ENCODE peak calls at places on chromosomes 7 and 10, in seven cellular contexts. One of them, this sample, is unnamed.
A peak's percentile ranks its signal among the peaks of the same experiment; 100 is the strongest.

GRCh38 chr7:121557034-121557892 is 161.2 kb upstream of the FAM3C start:
- ATAC-seq in right cardiac atrium: no peak
- ATAC-seq in left lung: no peak
- ATAC-seq in pancreas: no peak
- ATAC-seq in Right ventricle myocardium superior: no peak
- ATAC-seq in HCT116: peak; percentile 65
- ATAC-seq in gastrocnemius medialis: no peak
- ATAC-seq in this sample: no peak

GRCh38 chr10:31961675-31962074 is 33.0 kb upstream of the ARHGAP12 start:
- ATAC-seq in right cardiac atrium: peak; percentile 31
- ATAC-seq in left lung: peak; percentile 3
- ATAC-seq in pancreas: peak; percentile 15
- ATAC-seq in Right ventricle myocardium superior: peak; percentile 29
- ATAC-seq in HCT116: peak; percentile 68
- ATAC-seq in gastrocnemius medialis: no peak
- ATAC-seq in this sample: peak; percentile 83

GRCh38 chr10:97159906-97160305 is 25.9 kb downstream of the SLIT1 start:
- ATAC-seq in right cardiac atrium: no peak
- ATAC-seq in left lung: no peak
- ATAC-seq in pancreas: no peak
- ATAC-seq in Right ventricle myocardium superior: no peak
- ATAC-seq in HCT116: no peak
- ATAC-seq in gastrocnemius medialis: no peak
- ATAC-seq in this sample: no peak

GRCh38 chr10:42637648-42638052 is 720 bp downstream of the ZNF33B start:
- ATAC-seq in right cardiac atrium: no peak
- ATAC-seq in left lung: peak; percentile 6
- ATAC-seq in pancreas: peak; percentile 1
- ATAC-seq in Right ventricle myocardium superior: no peak
- ATAC-seq in HCT116: peak; percentile 7
- ATAC-seq in gastrocnemius medialis: no peak
- ATAC-seq in this sample: no peak

GRCh38 chr7:116544488-116544887 is 19.7 kb downstream of the CAV1 start:
- ATAC-seq in right cardiac atrium: no peak
- ATAC-seq in left lung: peak; percentile 73
- ATAC-seq in pancreas: no peak
- ATAC-seq in Right ventricle myocardium superior: no peak
- ATAC-seq in HCT116: no peak
- ATAC-seq in gastrocnemius medialis: no peak
- ATAC-seq in this sample: no peak

GRCh38 chr7:75055830-75056431 is 17.7 kb downstream of the RCC1L start:
- ATAC-seq in right cardiac atrium: peak; percentile 20
- ATAC-seq in left lung: peak; percentile 33
- ATAC-seq in pancreas: peak; percentile 18
- ATAC-seq in Right ventricle myocardium superior: peak; percentile 8
- ATAC-seq in HCT116: no peak
- ATAC-seq in gastrocnemius medialis: no peak
- ATAC-seq in this sample: no peak

GRCh38 chr7:128307066-128307465 is 36.6 kb downstream of the RBM28 start:
- ATAC-seq in right cardiac atrium: no peak
- ATAC-seq in left lung: no peak
- ATAC-seq in pancreas: no peak
- ATAC-seq in Right ventricle myocardium superior: no peak
- ATAC-seq in HCT116: no peak
- ATAC-seq in gastrocnemius medialis: peak; percentile 87
- ATAC-seq in this sample: no peak

GRCh38 chr7:27501001-27501400 is 161.7 kb downstream of the HIBADH start:
- ATAC-seq in right cardiac atrium: no peak
- ATAC-seq in left lung: no peak
- ATAC-seq in pancreas: no peak
- ATAC-seq in Right ventricle myocardium superior: no peak
- ATAC-seq in HCT116: peak; percentile 22
- ATAC-seq in gastrocnemius medialis: no peak
- ATAC-seq in this sample: no peak

GRCh38 chr7:14769261-14769660 is 133.3 kb downstream of the DGKB start:
- ATAC-seq in right cardiac atrium: no peak
- ATAC-seq in left lung: no peak
- ATAC-seq in pancreas: no peak
- ATAC-seq in Right ventricle myocardium superior: no peak
- ATAC-seq in HCT116: no peak
- ATAC-seq in gastrocnemius medialis: no peak
- ATAC-seq in this sample: no peak

GRCh38 chr10:35126530-35127288 is at the start of gene CREM:
- ATAC-seq in right cardiac atrium: peak; percentile 98
- ATAC-seq in left lung: peak; percentile 96
- ATAC-seq in pancreas: peak; percentile 94
- ATAC-seq in Right ventricle myocardium superior: peak; percentile 97
- ATAC-seq in HCT116: peak; percentile 87
- ATAC-seq in gastrocnemius medialis: peak; percentile 90
- ATAC-seq in this sample: peak; percentile 99

GRCh38 chr7:90298145-90299038 is 22.7 kb downstream of the FAM237B start:
- ATAC-seq in right cardiac atrium: peak; percentile 84
- ATAC-seq in left lung: peak; percentile 87
- ATAC-seq in pancreas: peak; percentile 85
- ATAC-seq in Right ventricle myocardium superior: peak; percentile 63
- ATAC-seq in HCT116: peak; percentile 99
- ATAC-seq in gastrocnemius medialis: no peak
- ATAC-seq in this sample: peak; percentile 84

GRCh38 chr7:121440857-121441503 is 44.9 kb upstream of the FAM3C start:
- ATAC-seq in right cardiac atrium: peak; percentile 33
- ATAC-seq in left lung: no peak
- ATAC-seq in pancreas: peak; percentile 74
- ATAC-seq in Right ventricle myocardium superior: no peak
- ATAC-seq in HCT116: no peak
- ATAC-seq in gastrocnemius medialis: no peak
- ATAC-seq in this sample: no peak

GRCh38 chr7:104900525-104900924 is 113.5 kb upstream of the KMT2E start:
- ATAC-seq in right cardiac atrium: peak; percentile 47
- ATAC-seq in left lung: no peak
- ATAC-seq in pancreas: peak; percentile 72
- ATAC-seq in Right ventricle myocardium superior: no peak
- ATAC-seq in HCT116: no peak
- ATAC-seq in gastrocnemius medialis: no peak
- ATAC-seq in this sample: no peak

GRCh38 chr7:14305233-14305866 is 315.9 kb upstream of the ETV1 start:
- ATAC-seq in right cardiac atrium: no peak
- ATAC-seq in left lung: no peak
- ATAC-seq in pancreas: no peak
- ATAC-seq in Right ventricle myocardium superior: peak; percentile 60
- ATAC-seq in HCT116: no peak
- ATAC-seq in gastrocnemius medialis: no peak
- ATAC-seq in this sample: no peak

GRCh38 chr10:123642697-123643096 is 23.5 kb upstream of the GPR26 start:
- ATAC-seq in right cardiac atrium: no peak
- ATAC-seq in left lung: no peak
- ATAC-seq in pancreas: no peak
- ATAC-seq in Right ventricle myocardium superior: no peak
- ATAC-seq in HCT116: peak; percentile 85
- ATAC-seq in gastrocnemius medialis: no peak
- ATAC-seq in this sample: no peak

GRCh38 chr10:30379983-30380382 is 30.9 kb upstream of the MTPAP start:
- ATAC-seq in right cardiac atrium: no peak
- ATAC-seq in left lung: no peak
- ATAC-seq in pancreas: no peak
- ATAC-seq in Right ventricle myocardium superior: no peak
- ATAC-seq in HCT116: no peak
- ATAC-seq in gastrocnemius medialis: no peak
- ATAC-seq in this sample: no peak

GRCh38 chr7:30321089-30321991 is 36.9 kb downstream of the ZNRF2 start:
- ATAC-seq in right cardiac atrium: peak; percentile 61
- ATAC-seq in left lung: peak; percentile 51
- ATAC-seq in pancreas: no peak
- ATAC-seq in Right ventricle myocardium superior: peak; percentile 69
- ATAC-seq in HCT116: no peak
- ATAC-seq in gastrocnemius medialis: no peak
- ATAC-seq in this sample: no peak

GRCh38 chr7:151218170-151218569 is 7.9 kb upstream of the H2BK1 start:
- ATAC-seq in right cardiac atrium: no peak
- ATAC-seq in left lung: no peak
- ATAC-seq in pancreas: no peak
- ATAC-seq in Right ventricle myocardium superior: no peak
- ATAC-seq in HCT116: no peak
- ATAC-seq in gastrocnemius medialis: no peak
- ATAC-seq in this sample: peak; percentile 61

GRCh38 chr7:27709137-27710075 is 30.6 kb upstream of the TAX1BP1 start:
- ATAC-seq in right cardiac atrium: no peak
- ATAC-seq in left lung: peak; percentile 15
- ATAC-seq in pancreas: no peak
- ATAC-seq in Right ventricle myocardium superior: no peak
- ATAC-seq in HCT116: no peak
- ATAC-seq in gastrocnemius medialis: no peak
- ATAC-seq in this sample: no peak

GRCh38 chr7:126723966-126724544 is 528.7 kb downstream of the GRM8 start:
- ATAC-seq in right cardiac atrium: no peak
- ATAC-seq in left lung: no peak
- ATAC-seq in pancreas: no peak
- ATAC-seq in Right ventricle myocardium superior: no peak
- ATAC-seq in HCT116: no peak
- ATAC-seq in gastrocnemius medialis: no peak
- ATAC-seq in this sample: no peak

GRCh38 chr10:99788598-99789259 is 6.3 kb downstream of the ABCC2 start:
- ATAC-seq in right cardiac atrium: peak; percentile 93
- ATAC-seq in left lung: peak; percentile 72
- ATAC-seq in pancreas: peak; percentile 60
- ATAC-seq in Right ventricle myocardium superior: peak; percentile 89
- ATAC-seq in HCT116: no peak
- ATAC-seq in gastrocnemius medialis: peak; percentile 88
- ATAC-seq in this sample: no peak

GRCh38 chr10:114343623-114344306 is 60.5 kb downstream of the AFAP1L2 start:
- ATAC-seq in right cardiac atrium: no peak
- ATAC-seq in left lung: no peak
- ATAC-seq in pancreas: no peak
- ATAC-seq in Right ventricle myocardium superior: no peak
- ATAC-seq in HCT116: no peak
- ATAC-seq in gastrocnemius medialis: no peak
- ATAC-seq in this sample: no peak

GRCh38 chr10:1425886-1426285 is 311.4 kb downstream of the ADARB2 start:
- ATAC-seq in right cardiac atrium: no peak
- ATAC-seq in left lung: no peak
- ATAC-seq in pancreas: no peak
- ATAC-seq in Right ventricle myocardium superior: no peak
- ATAC-seq in HCT116: no peak
- ATAC-seq in gastrocnemius medialis: no peak
- ATAC-seq in this sample: no peak

GRCh38 chr10:76581685-76582084 is 1055.9 kb downstream of the KCNMA1 start:
- ATAC-seq in right cardiac atrium: no peak
- ATAC-seq in left lung: peak; percentile 71
- ATAC-seq in pancreas: peak; percentile 96
- ATAC-seq in Right ventricle myocardium superior: no peak
- ATAC-seq in HCT116: no peak
- ATAC-seq in gastrocnemius medialis: no peak
- ATAC-seq in this sample: no peak

GRCh38 chr7:21934824-21935223 is 10.9 kb downstream of the CDCA7L start:
- ATAC-seq in right cardiac atrium: no peak
- ATAC-seq in left lung: peak; percentile 70
- ATAC-seq in pancreas: no peak
- ATAC-seq in Right ventricle myocardium superior: no peak
- ATAC-seq in HCT116: no peak
- ATAC-seq in gastrocnemius medialis: no peak
- ATAC-seq in this sample: no peak

GRCh38 chr10:129344956-129345355 is 122.1 kb upstream of the MGMT start:
- ATAC-seq in right cardiac atrium: no peak
- ATAC-seq in left lung: no peak
- ATAC-seq in pancreas: no peak
- ATAC-seq in Right ventricle myocardium superior: no peak
- ATAC-seq in HCT116: no peak
- ATAC-seq in gastrocnemius medialis: no peak
- ATAC-seq in this sample: no peak

GRCh38 chr10:74963549-74963948 is 137.1 kb downstream of the KAT6B start:
- ATAC-seq in right cardiac atrium: no peak
- ATAC-seq in left lung: no peak
- ATAC-seq in pancreas: no peak
- ATAC-seq in Right ventricle myocardium superior: no peak
- ATAC-seq in HCT116: no peak
- ATAC-seq in gastrocnemius medialis: peak; percentile 14
- ATAC-seq in this sample: no peak

GRCh38 chr7:127874049-127874636 is 157.1 kb downstream of the LRRC4 start:
- ATAC-seq in right cardiac atrium: no peak
- ATAC-seq in left lung: no peak
- ATAC-seq in pancreas: no peak
- ATAC-seq in Right ventricle myocardium superior: no peak
- ATAC-seq in HCT116: no peak
- ATAC-seq in gastrocnemius medialis: no peak
- ATAC-seq in this sample: no peak

GRCh38 chr7:106273009-106273695 is 11.6 kb downstream of the NAMPT start:
- ATAC-seq in right cardiac atrium: peak; percentile 27
- ATAC-seq in left lung: no peak
- ATAC-seq in pancreas: no peak
- ATAC-seq in Right ventricle myocardium superior: peak; percentile 70
- ATAC-seq in HCT116: no peak
- ATAC-seq in gastrocnemius medialis: no peak
- ATAC-seq in this sample: peak; percentile 6

GRCh38 chr7:106182904-106183303 is 70.8 kb upstream of the SYPL1 start:
- ATAC-seq in right cardiac atrium: no peak
- ATAC-seq in left lung: no peak
- ATAC-seq in pancreas: no peak
- ATAC-seq in Right ventricle myocardium superior: no peak
- ATAC-seq in HCT116: no peak
- ATAC-seq in gastrocnemius medialis: no peak
- ATAC-seq in this sample: no peak

GRCh38 chr7:86598721-86599120 is 45.0 kb upstream of the GRM3 start:
- ATAC-seq in right cardiac atrium: no peak
- ATAC-seq in left lung: no peak
- ATAC-seq in pancreas: no peak
- ATAC-seq in Right ventricle myocardium superior: no peak
- ATAC-seq in HCT116: peak; percentile 17
- ATAC-seq in gastrocnemius medialis: no peak
- ATAC-seq in this sample: no peak

GRCh38 chr10:14748471-14748870 is 26.2 kb downstream of the FAM107B start:
- ATAC-seq in right cardiac atrium: peak; percentile 69
- ATAC-seq in left lung: peak; percentile 24
- ATAC-seq in pancreas: peak; percentile 42
- ATAC-seq in Right ventricle myocardium superior: peak; percentile 19
- ATAC-seq in HCT116: no peak
- ATAC-seq in gastrocnemius medialis: no peak
- ATAC-seq in this sample: no peak

GRCh38 chr10:43348511-43349312 is 22.7 kb upstream of the FXYD4 start:
- ATAC-seq in right cardiac atrium: peak; percentile 98
- ATAC-seq in left lung: peak; percentile 100
- ATAC-seq in pancreas: peak; percentile 98
- ATAC-seq in Right ventricle myocardium superior: peak; percentile 98
- ATAC-seq in HCT116: peak; percentile 98
- ATAC-seq in gastrocnemius medialis: peak; percentile 96
- ATAC-seq in this sample: peak; percentile 97

GRCh38 chr7:29442146-29442545 is 121.5 kb upstream of the PRR15 start:
- ATAC-seq in right cardiac atrium: peak; percentile 51
- ATAC-seq in left lung: no peak
- ATAC-seq in pancreas: peak; percentile 66
- ATAC-seq in Right ventricle myocardium superior: peak; percentile 73
- ATAC-seq in HCT116: peak; percentile 99
- ATAC-seq in gastrocnemius medialis: peak; percentile 53
- ATAC-seq in this sample: no peak

GRCh38 chr10:48693206-48693605 is 8.5 kb downstream of the WDFY4 start:
- ATAC-seq in right cardiac atrium: no peak
- ATAC-seq in left lung: no peak
- ATAC-seq in pancreas: no peak
- ATAC-seq in Right ventricle myocardium superior: no peak
- ATAC-seq in HCT116: no peak
- ATAC-seq in gastrocnemius medialis: no peak
- ATAC-seq in this sample: peak; percentile 6

This sample was measured in esophagus mucosa.